ENCODE peak calls at places on chromosomes 2 and 18, in six cellular contexts. One of them, this sample, is unnamed.

GRCh38 chr18:52236134-52236533 is 103.9 kb upstream of the DCC start:
- DNase-seq in transverse colon: no peak
- DNase-seq in ovary: no peak
- DNase-seq in A549: no peak
- DNase-seq in H1: no peak
- DNase-seq in sigmoid colon: no peak
- DNase-seq in this sample: no peak

GRCh38 chr2:64227603-64228125 is 83.4 kb upstream of the PELI1 start:
- DNase-seq in transverse colon: no peak
- DNase-seq in ovary: no peak
- DNase-seq in A549: no peak
- DNase-seq in H1: no peak
- DNase-seq in sigmoid colon: no peak
- DNase-seq in this sample: no peak

GRCh38 chr2:100058014-100058310 is 84.4 kb downstream of the AFF3 start:
- DNase-seq in transverse colon: no peak
- DNase-seq in ovary: no peak
- DNase-seq in A549: no peak
- DNase-seq in H1: no peak
- DNase-seq in sigmoid colon: no peak
- DNase-seq in this sample: no peak

GRCh38 chr2:127651987-127652550 is 6.1 kb downstream of the GPR17 start:
- DNase-seq in transverse colon: peak; percentile 71
- DNase-seq in ovary: no peak
- DNase-seq in A549: no peak
- DNase-seq in H1: no peak
- DNase-seq in sigmoid colon: peak; percentile 99
- DNase-seq in this sample: peak; percentile 49

GRCh38 chr2:106363788-106364187 is 104.4 kb downstream of the RGPD3 start:
- DNase-seq in transverse colon: no peak
- DNase-seq in ovary: no peak
- DNase-seq in A549: no peak
- DNase-seq in H1: no peak
- DNase-seq in sigmoid colon: no peak
- DNase-seq in this sample: no peak

GRCh38 chr18:48623468-48624220 is 84.8 kb downstream of the CTIF start:
- DNase-seq in transverse colon: no peak
- DNase-seq in ovary: no peak
- DNase-seq in A549: no peak
- DNase-seq in H1: no peak
- DNase-seq in sigmoid colon: no peak
- DNase-seq in this sample: no peak

GRCh38 chr2:160810406-160810805 is 316.8 kb upstream of the RBMS1 start:
- DNase-seq in transverse colon: no peak
- DNase-seq in ovary: no peak
- DNase-seq in A549: no peak
- DNase-seq in H1: no peak
- DNase-seq in sigmoid colon: no peak
- DNase-seq in this sample: no peak

GRCh38 chr2:142280846-142281245 is 150.0 kb upstream of the LRP1B start:
- DNase-seq in transverse colon: no peak
- DNase-seq in ovary: no peak
- DNase-seq in A549: no peak
- DNase-seq in H1: no peak
- DNase-seq in sigmoid colon: no peak
- DNase-seq in this sample: no peak

GRCh38 chr2:216426938-216427337 is 14.7 kb downstream of the SMARCAL1 start:
- DNase-seq in transverse colon: no peak
- DNase-seq in ovary: no peak
- DNase-seq in A549: no peak
- DNase-seq in H1: no peak
- DNase-seq in sigmoid colon: no peak
- DNase-seq in this sample: no peak
- TF ChIP-seq EP300 in transverse colon: no peak
- TF ChIP-seq EP300 in ovary: no peak
- TF ChIP-seq EP300 in A549: no peak
- TF ChIP-seq EP300 in H1: no peak
- TF ChIP-seq EP300 in sigmoid colon: no peak
- TF ChIP-seq EP300 in this sample: no peak

DNA sequence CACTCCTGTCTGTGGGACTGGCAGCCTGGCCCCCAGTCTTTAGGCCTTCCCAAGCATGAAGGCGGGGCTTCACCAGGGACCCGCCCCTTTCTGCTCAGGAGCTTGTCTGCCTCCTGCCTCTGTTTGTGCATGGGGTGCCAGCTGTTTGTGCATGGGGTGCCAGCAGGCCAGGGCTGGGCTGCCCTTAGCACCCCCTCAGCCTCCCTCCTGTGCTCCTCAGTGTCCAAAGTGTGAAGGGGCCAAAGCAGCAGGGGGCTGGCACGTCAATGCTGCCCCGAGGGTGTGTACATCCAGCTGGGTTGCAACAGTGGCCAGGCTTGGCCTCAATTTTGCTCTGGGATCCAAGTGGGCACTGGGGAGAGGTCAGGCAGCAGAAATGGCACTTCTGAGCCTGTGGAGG is 298.0 kb upstream of the GALNT5 start:
- DNase-seq in transverse colon: no peak
- DNase-seq in ovary: no peak
- DNase-seq in A549: no peak
- DNase-seq in H1: no peak
- DNase-seq in sigmoid colon: no peak
- DNase-seq in this sample: no peak
- H3K27ac ChIP-seq in transverse colon: no peak overlapping the region
- H3K27ac ChIP-seq in ovary: no peak overlapping the region
- H3K27ac ChIP-seq in A549: no peak overlapping the region
- H3K27ac ChIP-seq in H1: no peak overlapping the region
- H3K27ac ChIP-seq in sigmoid colon: no peak overlapping the region
- H3K27ac ChIP-seq in this sample: no peak overlapping the region

GRCh38 chr2:71532327-71532726 is 79.0 kb downstream of the DYSF start:
- DNase-seq in transverse colon: no peak
- DNase-seq in ovary: no peak
- DNase-seq in A549: no peak
- DNase-seq in H1: no peak
- DNase-seq in sigmoid colon: peak; percentile 21
- DNase-seq in this sample: no peak

GRCh38 chr2:71536311-71536710 is 83.0 kb downstream of the DYSF start:
- DNase-seq in transverse colon: no peak
- DNase-seq in ovary: no peak
- DNase-seq in A549: no peak
- DNase-seq in H1: no peak
- DNase-seq in sigmoid colon: peak; percentile 38
- DNase-seq in this sample: no peak

GRCh38 chr2:71535526-71535925 is 82.2 kb downstream of the DYSF start:
- DNase-seq in transverse colon: no peak
- DNase-seq in ovary: no peak
- DNase-seq in A549: no peak
- DNase-seq in H1: no peak
- DNase-seq in sigmoid colon: peak; percentile 29
- DNase-seq in this sample: no peak

GRCh38 chr2:71534201-71534600 is 80.8 kb downstream of the DYSF start:
- DNase-seq in transverse colon: no peak
- DNase-seq in ovary: no peak
- DNase-seq in A549: no peak
- DNase-seq in H1: no peak
- DNase-seq in sigmoid colon: peak; percentile 30
- DNase-seq in this sample: no peak

DNA sequence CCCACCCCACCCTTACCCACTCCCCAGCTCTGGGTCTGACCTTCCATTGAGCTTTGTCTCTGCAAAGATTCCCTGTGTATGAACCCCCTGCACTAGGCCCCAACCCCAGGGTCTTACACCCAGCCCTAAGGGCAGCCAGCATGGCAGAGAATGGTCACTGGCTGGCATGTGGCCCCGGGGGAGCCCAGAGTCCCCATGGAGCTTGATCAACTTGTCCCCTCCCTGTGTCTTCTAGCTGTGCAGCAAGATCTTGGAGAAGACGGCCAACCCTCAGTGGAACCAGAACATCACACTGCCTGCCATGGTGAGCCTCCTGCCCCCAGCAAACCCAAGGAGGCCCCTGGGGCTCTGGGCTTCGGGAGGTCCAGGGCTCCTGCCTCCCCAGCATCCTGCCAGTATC is 81.4 kb downstream of the DYSF start:
- DNase-seq in transverse colon: no peak
- DNase-seq in ovary: no peak
- DNase-seq in A549: no peak
- DNase-seq in H1: no peak
- DNase-seq in sigmoid colon: peak; percentile 48
- DNase-seq in this sample: no peak
- TF ChIP-seq EP300 in transverse colon: no peak
- TF ChIP-seq EP300 in ovary: no peak
- TF ChIP-seq EP300 in A549: no peak
- TF ChIP-seq EP300 in H1: no peak
- TF ChIP-seq EP300 in sigmoid colon: no peak
- TF ChIP-seq EP300 in this sample: no peak

GRCh38 chr2:131658769-131659131 is 131.1 kb downstream of the CCDC74A start:
- DNase-seq in transverse colon: no peak
- DNase-seq in ovary: no peak
- DNase-seq in A549: no peak
- DNase-seq in H1: no peak
- DNase-seq in sigmoid colon: no peak
- DNase-seq in this sample: no peak

GRCh38 chr2:131657895-131658768 is 130.4 kb downstream of the CCDC74A start:
- DNase-seq in transverse colon: no peak
- DNase-seq in ovary: no peak
- DNase-seq in A549: no peak
- DNase-seq in H1: no peak
- DNase-seq in sigmoid colon: no peak
- DNase-seq in this sample: no peak

GRCh38 chr2:131656816-131657633 is 129.3 kb downstream of the CCDC74A start:
- DNase-seq in transverse colon: no peak
- DNase-seq in ovary: no peak
- DNase-seq in A549: no peak
- DNase-seq in H1: no peak
- DNase-seq in sigmoid colon: no peak
- DNase-seq in this sample: no peak

GRCh38 chr2:131659168-131659572 is 131.5 kb downstream of the CCDC74A start:
- DNase-seq in transverse colon: no peak
- DNase-seq in ovary: no peak
- DNase-seq in A549: no peak
- DNase-seq in H1: no peak
- DNase-seq in sigmoid colon: no peak
- DNase-seq in this sample: no peak
- H3K27ac ChIP-seq in transverse colon: no peak overlapping the region
- H3K27ac ChIP-seq in ovary: no peak overlapping the region
- H3K27ac ChIP-seq in A549: no peak overlapping the region
- H3K27ac ChIP-seq in H1: no peak overlapping the region
- H3K27ac ChIP-seq in sigmoid colon: no peak overlapping the region
- H3K27ac ChIP-seq in this sample: no peak overlapping the region

GRCh38 chr2:33275689-33276444 is 200.6 kb upstream of the RASGRP3 start:
- DNase-seq in transverse colon: no peak
- DNase-seq in ovary: peak; percentile 62
- DNase-seq in A549: peak; percentile 93
- DNase-seq in H1: no peak
- DNase-seq in sigmoid colon: peak; percentile 79
- DNase-seq in this sample: no peak

GRCh38 chr2:33276868-33277503 is 199.5 kb upstream of the RASGRP3 start:
- DNase-seq in transverse colon: no peak
- DNase-seq in ovary: peak; percentile 57
- DNase-seq in A549: no peak
- DNase-seq in H1: no peak
- DNase-seq in sigmoid colon: no peak
- DNase-seq in this sample: no peak

GRCh38 chr2:33273479-33273878 is 203.0 kb upstream of the RASGRP3 start:
- DNase-seq in transverse colon: no peak
- DNase-seq in ovary: no peak
- DNase-seq in A549: no peak
- DNase-seq in H1: no peak
- DNase-seq in sigmoid colon: no peak
- DNase-seq in this sample: no peak

GRCh38 chr2:33274524-33274923 is 201.9 kb upstream of the RASGRP3 start:
- DNase-seq in transverse colon: no peak
- DNase-seq in ovary: no peak
- DNase-seq in A549: no peak
- DNase-seq in H1: no peak
- DNase-seq in sigmoid colon: no peak
- DNase-seq in this sample: no peak

GRCh38 chr2:33278245-33278943 is 198.1 kb upstream of the RASGRP3 start:
- DNase-seq in transverse colon: no peak
- DNase-seq in ovary: peak; percentile 38
- DNase-seq in A549: no peak
- DNase-seq in H1: no peak
- DNase-seq in sigmoid colon: no peak
- DNase-seq in this sample: no peak
- TF ChIP-seq EP300 in transverse colon: no peak
- TF ChIP-seq EP300 in ovary: no peak
- TF ChIP-seq EP300 in A549: no peak
- TF ChIP-seq EP300 in H1: no peak
- TF ChIP-seq EP300 in sigmoid colon: no peak
- TF ChIP-seq EP300 in this sample: peak; percentile 54

GRCh38 chr2:38156262-38156835 is 80.4 kb upstream of the CYP1B1 start:
- DNase-seq in transverse colon: no peak
- DNase-seq in ovary: no peak
- DNase-seq in A549: no peak
- DNase-seq in H1: no peak
- DNase-seq in sigmoid colon: no peak
- DNase-seq in this sample: no peak
- H3K27ac ChIP-seq in transverse colon: no peak overlapping the region
- H3K27ac ChIP-seq in ovary: no peak overlapping the region
- H3K27ac ChIP-seq in A549: no peak overlapping the region
- H3K27ac ChIP-seq in H1: no peak overlapping the region
- H3K27ac ChIP-seq in sigmoid colon: no peak overlapping the region
- H3K27ac ChIP-seq in this sample: no peak overlapping the region

GRCh38 chr2:139550341-139550740 is 770.2 kb upstream of the NXPH2 start:
- DNase-seq in transverse colon: no peak
- DNase-seq in ovary: no peak
- DNase-seq in A549: no peak
- DNase-seq in H1: no peak
- DNase-seq in sigmoid colon: no peak
- DNase-seq in this sample: no peak
- TF ChIP-seq EP300 in transverse colon: no peak
- TF ChIP-seq EP300 in ovary: no peak
- TF ChIP-seq EP300 in A549: no peak
- TF ChIP-seq EP300 in H1: no peak
- TF ChIP-seq EP300 in sigmoid colon: no peak
- TF ChIP-seq EP300 in this sample: no peak

GRCh38 chr2:47346-48218 is 1.3 kb upstream of the FAM110C start:
- DNase-seq in transverse colon: peak; percentile 38
- DNase-seq in ovary: peak; percentile 32
- DNase-seq in A549: no peak
- DNase-seq in H1: no peak
- DNase-seq in sigmoid colon: no peak
- DNase-seq in this sample: no peak
- H3K27ac ChIP-seq in transverse colon: peak overlapping the region; percentile 92
- H3K27ac ChIP-seq in ovary: peak overlapping the region; percentile 36
- H3K27ac ChIP-seq in A549: no peak overlapping the region
- H3K27ac ChIP-seq in H1: no peak overlapping the region
- H3K27ac ChIP-seq in sigmoid colon: peak overlapping the region; percentile 78
- H3K27ac ChIP-seq in this sample: no peak overlapping the region

This sample was measured in tibial nerve.